ENCODE peak calls at places on chromosomes 3 and 15, in ten cellular contexts. I, V, B, R, K, O, C, U, T and Z are unnamed samples.

GRCh38 chr3:45992820-45993219 is 2.8 kb downstream of the FYCO1 start:
- DNase-seq in I (no peak), V (peak; percentile 86), B (peak; percentile 80), R (peak; percentile 43), K (peak; percentile 77), O (no peak), C (no peak), U (no peak), T (no peak), Z (no peak)

GRCh38 chr3:123405021-123405420 is 43.9 kb downstream of the ADCY5 start:
- DNase-seq in I (peak; percentile 77), V (no peak), B (no peak), R (no peak), K (no peak), O (no peak), C (no peak), U (no peak), T (no peak), Z (no peak)

GRCh38 chr3:59968510-59968909 is 918.7 kb upstream of the CFAP20DC start:
- DNase-seq in I (no peak), V (no peak), B (no peak), R (no peak), K (no peak), O (no peak), C (no peak), U (peak; percentile 3), T (no peak), Z (no peak)

GRCh38 chr3:169964176-169964575 is 2.4 kb upstream of the SEC62 start:
- DNase-seq in I (no peak), V (peak; percentile 60), B (no peak), R (no peak), K (no peak), O (peak; percentile 18), C (no peak), U (no peak), T (no peak), Z (no peak)

GRCh38 chr15:82093774-82094211 is 48.0 kb upstream of the MEX3B start:
- DNase-seq in I (no peak), V (peak; percentile 79), B (no peak), R (no peak), K (no peak), O (peak; percentile 79), C (no peak), U (no peak), T (no peak), Z (no peak)

GRCh38 chr3:148925841-148926240 is 60.7 kb downstream of the CPA3 start:
- DNase-seq in I (peak; percentile 86), V (no peak), B (no peak), R (no peak), K (no peak), O (no peak), C (no peak), U (no peak), T (no peak), Z (no peak)

GRCh38 chr3:127819086-127819485 is 3.2 kb downstream of the MGLL start:
- DNase-seq in I (no peak), V (no peak), B (no peak), R (no peak), K (no peak), O (no peak), C (no peak), U (no peak), T (no peak), Z (no peak)

GRCh38 chr3:120875989-120876388 is 32.0 kb upstream of the STXBP5L start:
- DNase-seq in I (no peak), V (no peak), B (no peak), R (no peak), K (no peak), O (no peak), C (no peak), U (no peak), T (no peak), Z (no peak)

GRCh38 chr15:26065723-26066122 is 202.6 kb upstream of the ATP10A start:
- DNase-seq in I (no peak), V (no peak), B (no peak), R (no peak), K (no peak), O (no peak), C (no peak), U (no peak), T (no peak), Z (no peak)

GRCh38 chr3:32886296-32886695 is 65.1 kb upstream of the CCR4 start:
- DNase-seq in I (no peak), V (no peak), B (no peak), R (no peak), K (no peak), O (no peak), C (no peak), U (no peak), T (no peak), Z (no peak)

GRCh38 chr3:41608267-41608822 is 353.6 kb downstream of the ULK4 start:
- DNase-seq in I (no peak), V (no peak), B (no peak), R (peak; percentile 4), K (no peak), O (no peak), C (no peak), U (no peak), T (no peak), Z (no peak)

GRCh38 chr3:23653647-23654525 is 151.9 kb upstream of the UBE2E1 start:
- DNase-seq in I (no peak), V (no peak), B (no peak), R (peak; percentile 32), K (no peak), O (no peak), C (no peak), U (no peak), T (no peak), Z (peak; percentile 61)

GRCh38 chr3:10600159-10601125 is 95.1 kb upstream of the ATP2B2 start:
- DNase-seq in I (no peak), V (no peak), B (no peak), R (no peak), K (no peak), O (no peak), C (no peak), U (peak; percentile 64), T (no peak), Z (no peak)

GRCh38 chr15:78917888-78918287 is 27.0 kb downstream of the CTSH start:
- DNase-seq in I (no peak), V (no peak), B (no peak), R (no peak), K (no peak), O (no peak), C (no peak), U (no peak), T (no peak), Z (no peak)

GRCh38 chr3:23942546-23942945 is 2.5 kb upstream of the NR1D2 start:
- DNase-seq in I (no peak), V (no peak), B (no peak), R (no peak), K (no peak), O (no peak), C (no peak), U (no peak), T (no peak), Z (no peak)

GRCh38 chr3:169264711-169265110 is 398.8 kb downstream of the MECOM start:
- DNase-seq in I (no peak), V (no peak), B (no peak), R (no peak), K (no peak), O (peak; percentile 44), C (no peak), U (no peak), T (peak; percentile 72), Z (no peak)

GRCh38 chr3:115436767-115437301 is 186.5 kb upstream of the GAP43 start:
- DNase-seq in I (no peak), V (peak; percentile 98), B (peak; percentile 89), R (no peak), K (no peak), O (peak; percentile 88), C (no peak), U (no peak), T (no peak), Z (no peak)

GRCh38 chr3:28556195-28556594 is 207.6 kb upstream of the AZI2 start:
- DNase-seq in I (no peak), V (no peak), B (no peak), R (no peak), K (no peak), O (no peak), C (no peak), U (no peak), T (no peak), Z (no peak)

GRCh38 chr15:70156781-70157261 is 59.1 kb upstream of the TLE3 start:
- DNase-seq in I (peak; percentile 93), V (no peak), B (peak; percentile 20), R (no peak), K (no peak), O (no peak), C (peak; percentile 62), U (no peak), T (peak; percentile 45), Z (no peak)

GRCh38 chr3:30639937-30640336 is 33.5 kb downstream of the TGFBR2 start:
- DNase-seq in I (no peak), V (no peak), B (no peak), R (peak; percentile 54), K (no peak), O (no peak), C (no peak), U (no peak), T (no peak), Z (peak; percentile 46)

GRCh38 chr3:123084192-123084591 is 17.4 kb downstream of the PDIA5 start:
- DNase-seq in I (no peak), V (no peak), B (no peak), R (no peak), K (no peak), O (no peak), C (no peak), U (no peak), T (no peak), Z (no peak)

GRCh38 chr3:186124618-186125017 is 15.7 kb upstream of the ETV5 start:
- DNase-seq in I (no peak), V (no peak), B (no peak), R (no peak), K (no peak), O (peak; percentile 20), C (no peak), U (no peak), T (no peak), Z (no peak)